ENCODE peak calls at places on chromosomes 3 and 15, in four cellular contexts. One of them, this sample, is unnamed.

GRCh38 chr15:31396881-31397560 is 70.4 kb downstream of the KLF13 start:
- DNase-seq in DND-41: no peak
- DNase-seq in thoracic aorta: peak; percentile 76
- DNase-seq in coronary artery: peak; percentile 97
- DNase-seq in this sample: no peak

GRCh38 chr15:45804028-45804427 is 169.2 kb downstream of the SQOR start:
- DNase-seq in DND-41: no peak
- DNase-seq in thoracic aorta: no peak
- DNase-seq in coronary artery: no peak
- DNase-seq in this sample: no peak

GRCh38 chr3:153315781-153316180 is 153.8 kb downstream of the RAP2B start:
- DNase-seq in DND-41: no peak
- DNase-seq in thoracic aorta: no peak
- DNase-seq in coronary artery: no peak
- DNase-seq in this sample: no peak

GRCh38 chr3:12750223-12750622 is 8.8 kb downstream of the TMEM40 start:
- DNase-seq in DND-41: no peak
- DNase-seq in thoracic aorta: no peak
- DNase-seq in coronary artery: no peak
- DNase-seq in this sample: no peak

GRCh38 chr3:172528677-172529076 is 5.4 kb upstream of the TNFSF10 start:
- DNase-seq in DND-41: no peak
- DNase-seq in thoracic aorta: no peak
- DNase-seq in coronary artery: no peak
- DNase-seq in this sample: no peak

GRCh38 chr3:37096292-37096691 is 78.1 kb downstream of the LRRFIP2 start:
- DNase-seq in DND-41: no peak
- DNase-seq in thoracic aorta: no peak
- DNase-seq in coronary artery: no peak
- DNase-seq in this sample: no peak

GRCh38 chr15:85744636-85745422 is 49.9 kb downstream of the KLHL25 start:
- DNase-seq in DND-41: no peak
- DNase-seq in thoracic aorta: no peak
- DNase-seq in coronary artery: peak; percentile 68
- DNase-seq in this sample: no peak

GRCh38 chr3:3196148-3196861 is 16.8 kb upstream of the CRBN start:
- DNase-seq in DND-41: peak; percentile 14
- DNase-seq in thoracic aorta: no peak
- DNase-seq in coronary artery: no peak
- DNase-seq in this sample: no peak

GRCh38 chr15:60903221-60903620 is 325.9 kb downstream of the RORA start:
- DNase-seq in DND-41: no peak
- DNase-seq in thoracic aorta: no peak
- DNase-seq in coronary artery: no peak
- DNase-seq in this sample: no peak

GRCh38 chr3:1272541-1273265 is 179.9 kb downstream of the CNTN6 start:
- DNase-seq in DND-41: no peak
- DNase-seq in thoracic aorta: no peak
- DNase-seq in coronary artery: no peak
- DNase-seq in this sample: no peak

GRCh38 chr3:36540898-36541518 is 160.7 kb downstream of the STAC start:
- DNase-seq in DND-41: no peak
- DNase-seq in thoracic aorta: no peak
- DNase-seq in coronary artery: no peak
- DNase-seq in this sample: no peak

GRCh38 chr15:55681631-55682030 is 61.3 kb downstream of the PRTG start:
- DNase-seq in DND-41: no peak
- DNase-seq in thoracic aorta: no peak
- DNase-seq in coronary artery: no peak
- DNase-seq in this sample: peak; percentile 7

GRCh38 chr15:29862271-29862670 is 40.0 kb upstream of the TJP1 start:
- DNase-seq in DND-41: no peak
- DNase-seq in thoracic aorta: no peak
- DNase-seq in coronary artery: no peak
- DNase-seq in this sample: no peak

GRCh38 chr15:68401496-68402431 is 30.2 kb downstream of the ITGA11 start:
- DNase-seq in DND-41: no peak
- DNase-seq in thoracic aorta: no peak
- DNase-seq in coronary artery: peak; percentile 19
- DNase-seq in this sample: no peak

GRCh38 chr3:108698461-108698860 is 58.7 kb downstream of the RETNLB start:
- DNase-seq in DND-41: no peak
- DNase-seq in thoracic aorta: no peak
- DNase-seq in coronary artery: no peak
- DNase-seq in this sample: no peak

GRCh38 chr3:172148702-172149565 is 109.6 kb downstream of the FNDC3B start:
- DNase-seq in DND-41: no peak
- DNase-seq in thoracic aorta: no peak
- DNase-seq in coronary artery: no peak
- DNase-seq in this sample: no peak

GRCh38 chr3:196726788-196727675 is 12.6 kb upstream of the PAK2 start:
- DNase-seq in DND-41: no peak
- DNase-seq in thoracic aorta: no peak
- DNase-seq in coronary artery: no peak
- DNase-seq in this sample: no peak

GRCh38 chr3:42495393-42495792 is 7.0 kb upstream of the VIPR1 start:
- DNase-seq in DND-41: no peak
- DNase-seq in thoracic aorta: no peak
- DNase-seq in coronary artery: no peak
- DNase-seq in this sample: no peak

GRCh38 chr15:87500240-87500639 is 756.3 kb downstream of the NTRK3 start:
- DNase-seq in DND-41: no peak
- DNase-seq in thoracic aorta: no peak
- DNase-seq in coronary artery: no peak
- DNase-seq in this sample: no peak

GRCh38 chr15:67863442-67863987 is 23.7 kb upstream of the RNU6-1 start:
- DNase-seq in DND-41: peak; percentile 77
- DNase-seq in thoracic aorta: peak; percentile 33
- DNase-seq in coronary artery: peak; percentile 83
- DNase-seq in this sample: peak; percentile 69

GRCh38 chr3:154243353-154243752 is 80.9 kb downstream of the DHX36 start:
- DNase-seq in DND-41: no peak
- DNase-seq in thoracic aorta: no peak
- DNase-seq in coronary artery: no peak
- DNase-seq in this sample: no peak

GRCh38 chr15:101652098-101652782 is at the start of gene TM2D3:
- DNase-seq in DND-41: peak; percentile 91
- DNase-seq in thoracic aorta: peak; percentile 74
- DNase-seq in coronary artery: peak; percentile 94
- DNase-seq in this sample: peak; percentile 85

DNA sequence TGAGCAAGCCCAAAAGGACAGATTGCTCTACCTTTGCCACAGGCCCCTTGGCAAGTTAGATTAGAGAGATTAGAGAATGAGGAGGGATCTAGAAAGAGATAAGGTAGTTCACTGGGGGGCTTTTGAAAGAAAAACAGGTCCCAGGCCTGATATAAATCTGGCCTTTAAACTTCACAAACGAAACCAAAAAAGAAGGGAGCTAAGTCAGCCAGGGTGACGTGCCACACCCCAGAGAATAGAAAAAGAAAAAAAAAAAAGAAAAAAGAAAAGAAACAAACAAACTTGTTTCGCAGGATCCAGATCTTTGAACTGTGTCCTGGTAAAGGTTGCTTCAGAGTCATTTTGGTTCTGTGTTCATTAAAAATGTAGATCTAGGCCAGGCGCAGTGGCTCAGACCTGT is 3.6 kb downstream of the KAT2B start:
- DNase-seq in DND-41: no peak
- DNase-seq in thoracic aorta: no peak
- DNase-seq in coronary artery: no peak
- DNase-seq in this sample: no peak
- H3K4me3 ChIP-seq in DND-41: no peak overlapping the region
- H3K4me3 ChIP-seq in thoracic aorta: peak overlapping the region; percentile 65
- H3K4me3 ChIP-seq in coronary artery: peak overlapping the region; percentile 53
- H3K4me3 ChIP-seq in this sample: no peak overlapping the region

DNA sequence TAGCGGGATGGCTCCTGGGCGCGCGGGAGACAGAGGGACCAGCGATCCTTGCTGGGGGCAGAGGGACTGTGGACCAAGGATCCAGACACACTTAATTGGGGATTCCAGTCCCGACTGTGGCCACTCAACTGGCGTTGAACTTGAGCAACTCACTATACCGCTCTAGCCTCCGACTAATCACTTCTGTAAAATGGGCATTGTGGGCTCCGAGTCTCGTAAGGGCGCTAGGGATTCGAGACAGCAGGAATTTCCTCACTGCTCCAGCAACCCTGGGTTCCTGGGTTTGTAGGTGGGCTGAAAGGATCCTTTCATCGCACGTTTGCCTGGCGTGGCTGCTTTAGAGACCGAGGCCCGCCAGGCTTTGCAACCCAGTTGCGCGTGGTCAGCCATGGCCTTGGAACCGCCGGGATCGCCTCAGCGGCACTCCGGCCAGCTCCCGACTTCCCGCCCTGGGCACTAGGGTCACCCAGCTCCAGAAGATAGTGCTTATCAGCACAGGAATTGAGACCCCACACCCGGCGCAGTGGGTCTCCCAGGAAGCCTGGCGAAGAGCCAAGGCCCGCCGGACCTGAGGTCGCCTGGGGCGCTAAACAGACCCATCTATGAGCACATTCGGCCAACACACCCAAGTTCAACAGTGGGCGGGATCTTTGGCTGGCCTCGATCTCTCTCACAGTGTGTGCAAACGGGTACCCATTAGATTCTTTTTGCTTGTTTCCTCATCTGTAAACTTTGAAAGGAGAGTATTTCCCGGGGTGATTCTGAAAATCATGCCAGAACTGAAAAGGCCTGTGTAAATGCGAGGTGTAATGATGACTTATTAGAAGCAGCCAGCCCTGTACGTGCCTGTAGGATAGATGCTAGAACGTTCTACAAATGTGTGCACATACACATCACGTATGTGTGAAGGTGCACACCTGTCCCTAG is 9.9 kb downstream of the FOXL2 start:
- DNase-seq in DND-41: no peak
- DNase-seq in thoracic aorta: no peak
- DNase-seq in coronary artery: no peak
- DNase-seq in this sample: no peak
- H3K4me3 ChIP-seq in DND-41: no peak overlapping the region
- H3K4me3 ChIP-seq in thoracic aorta: peak overlapping the region; percentile 66
- H3K4me3 ChIP-seq in coronary artery: peak overlapping the region; percentile 67
- H3K4me3 ChIP-seq in this sample: no peak overlapping the region

GRCh38 chr3:24832878-24833277 is 338.2 kb upstream of the THRB start:
- DNase-seq in DND-41: no peak
- DNase-seq in thoracic aorta: no peak
- DNase-seq in coronary artery: no peak
- DNase-seq in this sample: no peak

GRCh38 chr3:24830230-24831152 is 335.8 kb upstream of the THRB start:
- DNase-seq in DND-41: no peak
- DNase-seq in thoracic aorta: no peak
- DNase-seq in coronary artery: no peak
- DNase-seq in this sample: no peak

GRCh38 chr3:24834442-24834841 is 339.8 kb upstream of the THRB start:
- DNase-seq in DND-41: no peak
- DNase-seq in thoracic aorta: no peak
- DNase-seq in coronary artery: no peak
- DNase-seq in this sample: no peak

GRCh38 chr3:24829632-24830229 is 335.1 kb upstream of the THRB start:
- DNase-seq in DND-41: no peak
- DNase-seq in thoracic aorta: no peak
- DNase-seq in coronary artery: no peak
- DNase-seq in this sample: no peak

GRCh38 chr3:24829011-24829581 is 334.4 kb upstream of the THRB start:
- DNase-seq in DND-41: no peak
- DNase-seq in thoracic aorta: no peak
- DNase-seq in coronary artery: no peak
- DNase-seq in this sample: no peak
- H3K4me3 ChIP-seq in DND-41: no peak overlapping the region
- H3K4me3 ChIP-seq in thoracic aorta: peak overlapping the region; percentile 80
- H3K4me3 ChIP-seq in coronary artery: peak overlapping the region; percentile 71
- H3K4me3 ChIP-seq in this sample: no peak overlapping the region

DNA sequence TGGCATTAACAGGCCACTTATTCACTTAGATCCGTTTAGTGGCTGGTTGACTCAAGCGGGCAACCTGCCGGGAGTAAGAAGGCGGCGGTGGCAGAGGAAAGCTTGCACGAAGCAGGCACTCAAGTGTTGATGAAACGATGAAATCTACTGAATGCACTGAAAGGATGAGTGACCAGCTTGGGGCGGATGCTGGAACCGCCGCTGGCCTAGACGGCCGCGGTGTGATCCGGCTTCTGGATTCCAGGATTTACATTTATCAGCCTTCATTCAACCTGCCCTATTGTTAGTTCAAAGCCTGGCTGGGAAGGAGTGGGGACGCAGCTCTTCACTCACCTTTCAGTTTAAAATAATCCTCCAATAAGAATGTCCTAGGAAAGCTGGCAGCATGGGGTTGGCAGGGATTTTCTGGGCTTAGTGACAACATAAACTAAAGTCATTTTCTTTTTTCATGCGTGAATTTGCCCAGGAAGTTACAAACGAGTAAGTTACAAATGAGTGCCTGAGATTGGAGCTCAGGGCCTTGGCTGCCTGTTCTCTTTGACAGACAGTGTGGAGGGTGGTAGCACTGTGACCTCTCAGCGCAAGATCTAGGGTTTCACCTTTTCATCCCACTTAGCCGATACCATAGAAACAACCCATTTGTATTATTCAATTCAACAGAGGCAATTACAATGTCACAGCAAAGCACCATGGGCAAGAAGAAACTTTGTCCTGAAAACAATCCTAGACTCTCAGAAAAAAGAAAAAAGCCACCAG is 1.1 kb upstream of the PLCH1 start:
- DNase-seq in DND-41: no peak
- DNase-seq in thoracic aorta: no peak
- DNase-seq in coronary artery: no peak
- DNase-seq in this sample: no peak
- H3K4me3 ChIP-seq in DND-41: no peak overlapping the region
- H3K4me3 ChIP-seq in thoracic aorta: peak overlapping the region; percentile 76
- H3K4me3 ChIP-seq in coronary artery: peak overlapping the region; percentile 75
- H3K4me3 ChIP-seq in this sample: no peak overlapping the region

GRCh38 chr3:149152420-149152819 is 23.0 kb downstream of the HPS3 start:
- DNase-seq in DND-41: no peak
- DNase-seq in thoracic aorta: no peak
- DNase-seq in coronary artery: no peak
- DNase-seq in this sample: peak; percentile 39
- H3K4me3 ChIP-seq in DND-41: no peak overlapping the region
- H3K4me3 ChIP-seq in thoracic aorta: no peak overlapping the region
- H3K4me3 ChIP-seq in coronary artery: no peak overlapping the region
- H3K4me3 ChIP-seq in this sample: no peak overlapping the region

DNA sequence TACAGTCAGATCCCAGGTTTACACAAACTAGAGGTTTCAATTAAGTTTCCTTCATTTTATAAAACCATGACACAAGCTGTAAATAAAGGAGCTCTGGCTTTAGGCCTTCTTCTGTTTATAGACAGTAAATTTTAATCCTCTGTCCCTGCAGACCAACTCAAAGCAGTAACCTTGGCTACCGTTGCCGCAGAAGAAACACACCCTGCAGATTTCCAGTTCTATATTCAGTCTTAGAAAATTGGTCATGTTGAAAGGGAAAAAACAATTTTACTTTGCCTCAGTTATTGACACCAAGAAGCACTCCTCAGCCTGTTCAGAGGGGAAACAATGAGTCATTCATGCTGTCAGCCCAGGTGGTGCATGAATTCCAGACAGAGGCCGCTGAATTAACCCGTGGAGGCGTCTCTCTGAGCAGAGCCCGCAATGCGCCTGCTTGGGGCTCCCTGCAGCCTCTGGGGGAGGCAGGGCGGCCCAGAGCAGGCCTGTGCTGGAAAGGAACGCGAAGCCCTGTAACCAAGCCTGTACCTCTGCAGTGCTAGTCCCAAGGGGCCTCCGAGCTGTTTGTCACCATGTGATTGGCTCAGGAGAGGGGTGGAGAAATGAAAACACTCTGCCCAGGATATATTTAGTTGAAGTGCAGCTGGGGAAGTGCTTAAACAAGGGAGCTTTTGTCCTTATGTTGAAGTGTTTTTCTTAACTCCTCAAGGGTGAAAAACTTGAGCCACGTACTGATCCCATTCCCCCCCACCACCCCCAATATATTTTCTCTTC is 68.5 kb upstream of the CHD2 start:
- DNase-seq in DND-41: peak; percentile 96
- DNase-seq in thoracic aorta: peak; percentile 86
- DNase-seq in coronary artery: peak; percentile 96
- DNase-seq in this sample: peak; percentile 97
- H3K4me3 ChIP-seq in DND-41: peak overlapping the region; percentile 46
- H3K4me3 ChIP-seq in thoracic aorta: peak overlapping the region; percentile 63
- H3K4me3 ChIP-seq in coronary artery: peak overlapping the region; percentile 64
- H3K4me3 ChIP-seq in this sample: peak overlapping the region; percentile 36

This sample was measured in Jurkat, Clone E6-1.